ENCODE peak calls at places on chromosome 21, in four cellular contexts. C is endothelial cell of umbilical vein, M is body of pancreas, W is AG04450. H is an unnamed sample. For H3K27me3, the result is how much of the 10 kb centered on the place peaks cover.

GRCh38 chr21:38095220-38095619 is 161.6 kb upstream of the KCNJ15 start:
- DNase-seq in C (no peak), M (no peak), W (no peak), H (peak)

GRCh38 chr21:29217818-29218252 is 80.9 kb upstream of the BACH1 start:
- DNase-seq in W (peak), M (no peak), C (peak), H (peak)

GRCh38 chr21:32257952-32258785 is 20.7 kb downstream of the MIS18A start:
- DNase-seq in M (peak), C (peak), W (peak), H (peak)

GRCh38 chr21:38140192-38140905 is 116.4 kb upstream of the KCNJ15 start:
- DNase-seq in W (no peak), M (peak), C (peak), H (peak)

GRCh38 chr21:44927587-44928461 is 7.1 kb upstream of the ITGB2 start:
- DNase-seq in C (no peak), M (no peak), W (no peak), H (peak)

GRCh38 chr21:38913120-38913975 is 107.6 kb downstream of the ETS2 start:
- DNase-seq in C (peak), M (peak), W (peak), H (peak)

GRCh38 chr21:30415993-30416392 is 9.7 kb downstream of the KRTAP13-3 start:
- DNase-seq in W (no peak), C (no peak), M (no peak), H (no peak)

GRCh38 chr21:39737376-39738000 is 7.5 kb upstream of the IGSF5 start:
- DNase-seq in M (no peak), W (no peak), C (no peak), H (peak)

GRCh38 chr21:44527983-44528633 is 11.9 kb downstream of the KRTAP10-1 start:
- DNase-seq in M (peak), W (no peak), C (no peak), H (no peak)

GRCh38 chr21:33963848-33964555 is 48.4 kb upstream of the ATP5PO start:
- DNase-seq in W (no peak), M (no peak), C (no peak), H (no peak)

GRCh38 chr21:37878946-37879660 is 37.2 kb downstream of the KCNJ6 start:
- DNase-seq in W (peak), M (no peak), C (peak), H (peak)

GRCh38 chr21:34282223-34282622 is 81.6 kb upstream of the KCNE2 start:
- DNase-seq in M (no peak), C (peak), W (no peak), H (peak)

GRCh38 chr21:31186916-31187315 is 148.6 kb upstream of the KRTAP19-8 start:
- DNase-seq in C (no peak), M (no peak), W (no peak), H (no peak)

GRCh38 chr21:34983680-34984086 is 65.4 kb downstream of the RUNX1 start:
- DNase-seq in W (no peak), C (peak), M (no peak), H (peak)

GRCh38 chr21:34558166-34558565 is 46.2 kb upstream of the KCNE1 start:
- DNase-seq in M (no peak), W (no peak), C (no peak), H (peak)

GRCh38 chr21:21401444-21401843 is 403.2 kb downstream of the NCAM2 start:
- DNase-seq in C (no peak), W (no peak), M (no peak), H (no peak)

GRCh38 chr21:17789660-17790059 is 29.5 kb downstream of the C21orf91 start:
- DNase-seq in C (no peak), M (no peak), W (no peak), H (no peak)

GRCh38 chr21:29367335-29367734 is 68.6 kb downstream of the BACH1 start:
- DNase-seq in C (no peak), W (no peak), M (no peak), H (no peak)

GRCh38 chr21:41204736-41205135 is 36.8 kb downstream of the BACE2 start:
- DNase-seq in M (no peak), C (no peak), W (no peak), H (no peak)

DNA sequence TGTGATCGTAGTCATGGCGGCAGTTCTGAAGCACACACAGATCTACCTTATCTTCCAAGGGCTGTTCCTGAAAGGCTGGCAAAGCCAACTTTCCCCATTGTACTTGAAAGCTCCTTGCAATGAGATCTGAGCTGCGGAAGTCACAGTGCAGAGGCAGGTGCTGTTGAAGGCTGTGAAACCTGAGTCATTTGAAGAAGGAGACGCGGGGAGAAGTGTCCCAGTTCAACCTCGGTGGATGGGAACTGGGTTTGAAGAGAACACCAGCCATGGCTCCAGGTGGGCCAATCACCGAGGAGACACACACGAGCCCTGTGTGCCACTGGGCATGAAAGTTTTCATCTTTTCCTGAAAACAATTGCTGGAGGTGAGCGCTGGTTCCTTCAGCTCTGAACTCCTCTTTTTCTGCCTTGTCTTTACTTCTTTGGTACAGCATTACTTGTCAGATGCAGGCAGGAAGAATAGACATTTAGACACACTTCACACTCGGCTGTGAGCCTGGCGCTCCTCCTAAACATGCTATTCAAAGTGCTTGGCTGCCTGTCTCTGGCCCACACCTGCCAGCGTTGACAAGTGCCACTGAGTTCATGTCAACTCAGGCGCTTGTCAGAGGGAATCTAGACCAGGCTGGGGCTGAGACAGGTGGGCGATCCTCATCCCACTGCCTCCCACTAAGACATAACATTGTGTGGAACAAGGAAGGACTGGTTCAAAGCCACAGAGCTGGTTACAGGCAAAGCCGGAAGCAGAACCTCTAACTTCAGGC is 25.7 kb upstream of the PDE9A start:
- DNase-seq in C (no peak), W (no peak), M (no peak), H (no peak)
- H3K27me3 ChIP-seq in C (under half), W (under half), M (under half), H (under half)

GRCh38 chr21:42781150-42781980 is 98.0 kb downstream of the WDR4 start:
- DNase-seq in C (peak), W (no peak), M (peak), H (peak)
- H3K4me3 ChIP-seq in C (no peak), W (no peak), M (no peak), H (peak)

GRCh38 chr21:25639167-25639921 is at the start of gene JAM2:
- DNase-seq in C (no peak), M (peak), W (no peak), H (no peak)
- TF ChIP-seq CTCF in C (peak), M (no peak), W (peak), H (peak)

DNA sequence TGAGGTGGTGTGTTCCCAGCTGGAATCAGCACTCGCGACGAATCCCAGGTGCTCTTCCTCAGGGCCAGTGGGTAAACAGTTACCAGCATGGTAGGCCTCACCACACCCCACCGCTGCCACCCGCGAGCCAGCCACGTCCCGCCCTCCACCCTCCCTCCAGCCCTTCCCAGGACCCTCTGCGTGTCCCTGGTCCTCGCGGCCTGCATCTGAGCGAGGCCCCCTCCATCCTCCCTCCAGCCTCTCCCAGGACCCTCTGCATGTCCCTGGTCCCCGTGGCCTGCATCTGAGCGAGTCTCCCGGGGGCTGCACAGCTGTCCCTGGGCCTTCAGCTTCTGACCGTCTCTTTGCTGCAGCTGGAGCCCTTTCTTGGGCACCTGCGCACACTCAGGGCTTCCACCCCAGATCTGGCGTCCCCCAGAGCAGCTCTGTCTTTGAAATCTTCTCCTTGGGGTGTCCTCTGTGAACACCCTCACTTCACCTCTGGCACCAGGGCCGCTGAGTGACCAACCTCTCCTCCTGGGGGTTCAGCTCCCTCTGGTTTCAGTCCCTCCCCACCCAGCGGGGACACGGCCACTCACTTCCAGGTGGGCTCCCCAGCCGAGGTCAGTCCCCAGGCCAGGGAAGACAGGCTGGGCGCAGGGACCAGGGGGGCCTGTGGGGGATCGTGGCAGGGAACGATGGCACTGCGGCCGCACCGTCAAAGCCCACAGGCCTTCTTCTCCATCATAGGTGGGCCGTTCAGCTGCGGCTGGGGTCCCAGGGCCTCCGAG is 57.8 kb upstream of the COL6A2 start:
- DNase-seq in M (no peak), C (no peak), W (no peak), H (no peak)
- H3K27me3 ChIP-seq in M (under half), C (under half), W (under half), H (under half)

GRCh38 chr21:27024316-27024715 is 57.4 kb upstream of the ADAMTS5 start:
- DNase-seq in C (no peak), W (no peak), M (no peak), H (no peak)

GRCh38 chr21:27026501-27026900 is 59.6 kb upstream of the ADAMTS5 start:
- DNase-seq in C (no peak), W (no peak), M (no peak), H (peak)

GRCh38 chr21:27021801-27022200 is 54.9 kb upstream of the ADAMTS5 start:
- DNase-seq in M (no peak), W (no peak), C (no peak), H (no peak)

GRCh38 chr21:27023186-27023585 is 56.3 kb upstream of the ADAMTS5 start:
- DNase-seq in W (no peak), C (no peak), M (no peak), H (no peak)

GRCh38 chr21:27024971-27025370 is 58.1 kb upstream of the ADAMTS5 start:
- DNase-seq in C (no peak), W (no peak), M (no peak), H (no peak)
- H3K4me3 ChIP-seq in C (no peak), W (no peak), M (no peak), H (no peak)

GRCh38 chr21:14210738-14211137 is at the start of gene LIPI:
- DNase-seq in C (no peak), M (no peak), W (no peak), H (no peak)

GRCh38 chr21:14213164-14213563 is 2.4 kb upstream of the LIPI start:
- DNase-seq in M (no peak), C (no peak), W (no peak), H (no peak)

GRCh38 chr21:14215971-14216621 is at the start of gene RBM11:
- DNase-seq in C (peak), M (peak), W (no peak), H (peak)
- TF ChIP-seq CTCF in C (no peak), M (no peak), W (no peak), H (no peak)

DNA sequence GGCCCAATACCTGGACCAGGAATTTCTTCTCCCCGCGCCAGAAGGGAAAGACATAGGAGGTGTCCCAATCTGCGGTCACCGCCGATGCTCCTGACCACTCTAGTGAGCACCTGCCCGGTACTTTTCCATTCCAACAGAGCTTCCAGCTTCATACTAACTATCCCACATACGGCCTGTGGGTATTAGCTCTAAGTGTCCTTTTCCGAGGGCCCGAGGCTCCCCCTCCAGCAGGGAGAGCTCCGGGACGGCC is 2.6 kb upstream of the SIM2 start:
- DNase-seq in C (no peak), M (no peak), W (no peak), H (no peak)
- H3K27me3 ChIP-seq in C (half or more), M (half or more), W (half or more), H (half or more)

DNA sequence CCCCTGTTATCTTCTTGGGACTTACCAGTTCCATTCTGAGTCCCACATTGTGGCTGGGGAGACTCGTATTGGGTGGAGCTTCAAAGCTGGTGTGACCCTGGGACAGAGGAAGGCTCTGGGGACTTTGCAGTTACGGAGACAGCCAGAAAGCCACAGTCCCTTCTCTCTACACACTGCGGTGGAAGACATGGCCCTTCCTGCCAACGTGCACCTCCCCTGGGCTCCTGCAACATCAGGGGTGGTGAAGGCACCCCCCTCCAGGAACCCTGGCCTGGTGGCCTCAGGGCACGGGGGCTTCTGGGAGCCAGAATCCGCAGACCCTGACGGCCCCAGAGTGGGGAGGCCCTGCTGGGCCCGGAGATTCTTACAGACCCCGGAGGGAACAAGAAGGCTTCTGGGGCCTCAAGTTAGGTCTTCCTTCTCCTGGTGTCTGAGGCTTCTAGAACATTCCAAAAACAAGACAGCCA is 113.0 kb downstream of the SIK1 start:
- DNase-seq in W (no peak), C (no peak), M (no peak), H (no peak)
- H3K4me3 ChIP-seq in W (no peak), C (no peak), M (no peak), H (no peak)

GRCh38 chr21:46392921-46393320 is 65.8 kb upstream of the DIP2A start:
- DNase-seq in C (no peak), M (no peak), W (no peak), H (no peak)
- TF ChIP-seq CTCF in C (no peak), M (no peak), W (no peak), H (no peak)